ENCODE peak calls at places on chromosomes 11 and 22, in eight cellular contexts. F is A549, O is K562, J is SK-N-SH, U is H1, Y is HCT116, M is HepG2, D is GM12878. P is an unnamed sample.

GRCh38 chr22:35352214-35353111 is 28.4 kb upstream of the HMOX1 start:
- DNase-seq in D (no peak), O (no peak), J (no peak), F (peak; percentile 30), Y (no peak), M (peak; percentile 45), U (no peak), P (peak; percentile 46)

GRCh38 chr11:20363149-20363499 is 390 bp upstream of the HTATIP2 start:
- DNase-seq in D (no peak), J (no peak), M (no peak), U (no peak), O (no peak), Y (no peak), F (no peak), P (no peak)

GRCh38 chr11:129840236-129840635 is 24.6 kb downstream of the TMEM45B start:
- DNase-seq in O (no peak), Y (no peak), D (no peak), M (no peak), J (no peak), U (no peak), F (no peak), P (no peak)

GRCh38 chr11:112157274-112157766 is 6.6 kb downstream of the IL18 start:
- DNase-seq in J (no peak), U (no peak), O (no peak), D (no peak), M (peak; percentile 94), F (peak; percentile 85), Y (peak; percentile 98), P (peak; percentile 82)

GRCh38 chr11:130178441-130178971 is 18.9 kb downstream of the ST14 start:
- DNase-seq in Y (no peak), M (no peak), O (no peak), U (no peak), D (no peak), F (no peak), J (no peak), P (no peak)

GRCh38 chr11:72422414-72422813 is 11.9 kb downstream of the CLPB start:
- DNase-seq in U (no peak), D (no peak), O (no peak), Y (no peak), J (no peak), M (peak; percentile 88), F (no peak), P (no peak)

GRCh38 chr11:68684385-68685356 is at the start of gene GAL:
- DNase-seq in M (no peak), D (no peak), O (peak; percentile 82), J (peak; percentile 91), F (no peak), U (no peak), Y (no peak), P (no peak)

GRCh38 chr11:122697636-122698167 is 42.2 kb downstream of the UBASH3B start:
- DNase-seq in M (no peak), F (peak; percentile 28), D (no peak), Y (no peak), J (no peak), O (no peak), U (no peak), P (no peak)

GRCh38 chr22:27152033-27152432 is 494.6 kb downstream of the MIAT start:
- DNase-seq in U (no peak), J (no peak), O (no peak), M (no peak), D (no peak), F (no peak), Y (no peak), P (peak; percentile 85)

GRCh38 chr11:62542111-62542745 is 4.4 kb downstream of the AHNAK start:
- DNase-seq in Y (no peak), O (no peak), D (no peak), M (no peak), F (no peak), U (no peak), J (no peak), P (no peak)

GRCh38 chr22:45058622-45058912 is 48.8 kb upstream of the PHF21B start:
- DNase-seq in D (no peak), Y (no peak), M (no peak), J (no peak), F (no peak), O (no peak), U (no peak), P (no peak)

GRCh38 chr22:30858976-30859713 is 109.4 kb downstream of the MORC2 start:
- DNase-seq in M (no peak), Y (no peak), O (peak; percentile 1), J (no peak), D (no peak), U (no peak), F (no peak), P (no peak)

GRCh38 chr11:110032957-110033570 is 60.1 kb upstream of the ZC3H12C start:
- DNase-seq in M (no peak), J (no peak), O (no peak), D (no peak), Y (no peak), F (no peak), U (no peak), P (no peak)

GRCh38 chr11:118618991-118619375 is 11.6 kb downstream of the PHLDB1 start:
- DNase-seq in O (no peak), U (no peak), D (no peak), Y (no peak), J (no peak), M (no peak), F (no peak), P (peak; percentile 61)

GRCh38 chr11:69643646-69644045 is 2.7 kb downstream of the CCND1 start:
- DNase-seq in M (no peak), O (no peak), J (no peak), F (no peak), Y (no peak), U (no peak), D (no peak), P (no peak)

GRCh38 chr11:10108901-10109665 is 184.9 kb downstream of the SBF2 start:
- DNase-seq in U (no peak), O (no peak), Y (no peak), M (no peak), F (no peak), D (no peak), J (no peak), P (peak; percentile 79)

GRCh38 chr22:48224332-48224731 is 1461.9 kb downstream of the TBC1D22A start:
- DNase-seq in F (no peak), D (no peak), M (no peak), O (no peak), J (no peak), Y (no peak), U (no peak), P (no peak)

GRCh38 chr22:18023509-18024275 is 669 bp downstream of the MICAL3 start:
- DNase-seq in M (no peak), O (peak; percentile 60), D (no peak), J (peak; percentile 87), Y (peak; percentile 65), F (peak; percentile 76), U (peak; percentile 53), P (peak; percentile 69)

GRCh38 chr11:35688023-35688422 is 25.4 kb downstream of the TRIM44 start:
- DNase-seq in D (no peak), J (no peak), M (no peak), Y (no peak), F (no peak), O (no peak), U (no peak), P (peak; percentile 48)

GRCh38 chr11:128889657-128890213 is 1.4 kb upstream of the KCNJ5 start:
- DNase-seq in J (no peak), U (no peak), M (no peak), F (no peak), Y (no peak), D (no peak), O (no peak), P (no peak)

GRCh38 chr11:123174196-123175183 is 20.6 kb downstream of the CLMP start:
- DNase-seq in J (no peak), M (no peak), U (no peak), F (no peak), O (no peak), Y (no peak), D (no peak), P (no peak)

GRCh38 chr11:122179966-122180365 is 64.0 kb upstream of the BLID start:
- DNase-seq in M (no peak), D (no peak), Y (no peak), O (no peak), F (no peak), J (no peak), U (no peak), P (no peak)

GRCh38 chr11:48184452-48184851 is 32.2 kb upstream of the OR4B1 start:
- DNase-seq in D (no peak), F (no peak), U (no peak), Y (no peak), J (no peak), M (no peak), O (no peak), P (no peak)

GRCh38 chr11:4695442-4695841 is 2.2 kb downstream of the OR51E2 start:
- DNase-seq in M (no peak), Y (no peak), O (no peak), U (no peak), D (no peak), J (no peak), F (no peak), P (no peak)

GRCh38 chr11:46827995-46828394 is 18.1 kb downstream of the CKAP5 start:
- DNase-seq in D (no peak), Y (no peak), O (no peak), U (no peak), J (no peak), F (no peak), M (no peak), P (no peak)
- TF ChIP-seq MAX in D (no peak), Y (no peak), O (no peak), U (no peak), J (no peak), F (no peak), M (no peak), P (no peak)

DNA sequence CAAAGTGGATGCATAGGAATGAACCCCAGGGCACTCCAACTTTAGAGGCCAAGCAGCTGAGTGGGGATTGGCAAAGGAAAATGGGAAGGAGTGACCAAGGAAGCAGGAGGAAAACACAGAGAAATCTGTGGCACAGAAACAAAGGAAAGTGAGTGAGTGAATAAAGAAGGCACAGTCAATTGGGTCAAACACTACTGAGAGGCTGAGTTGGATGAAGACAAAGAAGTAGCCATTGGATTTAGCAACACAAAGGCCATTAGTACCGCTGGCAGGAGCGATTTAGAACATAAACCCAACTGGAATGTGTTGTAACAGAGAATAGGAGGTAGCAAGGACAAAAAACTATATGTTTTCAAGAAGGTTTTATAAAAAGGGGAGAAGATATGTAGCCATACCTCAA is 6.6 kb upstream of the NXPE1 start:
- DNase-seq in J (no peak), Y (no peak), M (no peak), F (no peak), D (no peak), O (no peak), U (no peak), P (no peak)
- H3K4me2 ChIP-seq in J (no peak overlapping the region), Y (no peak overlapping the region), M (no peak overlapping the region), F (no peak overlapping the region), D (no peak overlapping the region), O (no peak overlapping the region), U (no peak overlapping the region), P (no peak overlapping the region)

GRCh38 chr22:46651316-46651715 is 31.1 kb downstream of the GRAMD4 start:
- DNase-seq in Y (no peak), F (no peak), M (no peak), J (no peak), U (no peak), D (no peak), O (no peak), P (no peak)
- H3K4me1 ChIP-seq in Y (no peaks in the 10 kb centered on the region), F (peaks cover 50% of the 10 kb centered on the region), M (peaks cover 75% of the 10 kb centered on the region), J (no peaks in the 10 kb centered on the region), U (peaks cover 4% of the 10 kb centered on the region), D (peaks cover 7% of the 10 kb centered on the region), O (peaks cover 41% of the 10 kb centered on the region), P (peaks cover 3% of the 10 kb centered on the region)

GRCh38 chr11:87176044-87176443 is 138.3 kb downstream of the TMEM135 start:
- DNase-seq in J (no peak), D (no peak), Y (peak; percentile 60), O (no peak), M (no peak), F (no peak), U (peak; percentile 15), P (no peak)

GRCh38 chr11:87173185-87174039 is 135.7 kb downstream of the TMEM135 start:
- DNase-seq in O (no peak), M (peak; percentile 19), J (no peak), F (peak; percentile 38), U (no peak), D (no peak), Y (peak; percentile 56), P (peak; percentile 94)
- TF ChIP-seq MAX in O (no peak), M (no peak), J (no peak), F (no peak), U (no peak), D (no peak), Y (no peak), P (no peak)